ENCODE peak calls at places on chromosome 7, in seven cellular contexts. C, K, X, L, Z, U and F are unnamed samples.

GRCh38 chr7:111894518-111894917 is 311.7 kb downstream of the DOCK4 start:
- DNase-seq in X (no peak), K (no peak), Z (no peak), U (no peak), C (no peak), L (no peak), F (no peak)

GRCh38 chr7:127859330-127859729 is 171.9 kb downstream of the LRRC4 start:
- DNase-seq in L (no peak), U (no peak), Z (no peak), K (no peak), X (no peak), C (no peak), F (no peak)

GRCh38 chr7:131623154-131623553 is 66.7 kb upstream of the PODXL start:
- DNase-seq in U (no peak), C (no peak), X (peak), Z (no peak), K (no peak), L (no peak), F (no peak)

GRCh38 chr7:101723835-101724234 is 93.6 kb upstream of the CUX1 start:
- DNase-seq in U (no peak), K (no peak), L (no peak), C (no peak), Z (no peak), X (no peak), F (no peak)

GRCh38 chr7:17448479-17449423 is 150.3 kb downstream of the AHR start:
- DNase-seq in K (no peak), Z (no peak), C (no peak), X (peak), U (no peak), L (no peak), F (no peak)

GRCh38 chr7:12422449-12423320 is 19.0 kb upstream of the VWDE start:
- DNase-seq in X (peak), K (no peak), U (no peak), L (no peak), Z (peak), C (no peak), F (peak)

GRCh38 chr7:13952921-13953320 is 36.5 kb downstream of the ETV1 start:
- DNase-seq in K (no peak), Z (no peak), C (no peak), X (no peak), L (no peak), U (no peak), F (no peak)

GRCh38 chr7:29596593-29597178 is 33.1 kb downstream of the PRR15 start:
- DNase-seq in U (no peak), X (no peak), L (no peak), C (no peak), Z (no peak), K (no peak), F (peak)

GRCh38 chr7:12244129-12244528 is 33.0 kb downstream of the TMEM106B start:
- DNase-seq in X (peak), K (no peak), Z (peak), U (no peak), L (no peak), C (peak), F (peak)

GRCh38 chr7:77877800-77878199 is 79.2 kb downstream of the PHTF2 start:
- DNase-seq in K (no peak), C (no peak), X (peak), Z (no peak), L (no peak), U (no peak), F (peak)

GRCh38 chr7:51158742-51159441 is 157.7 kb downstream of the COBL start:
- DNase-seq in Z (no peak), U (no peak), X (no peak), K (no peak), L (no peak), C (no peak), F (no peak)

GRCh38 chr7:6290345-6290744 is 17.9 kb upstream of the CYTH3 start:
- DNase-seq in K (no peak), X (no peak), L (no peak), C (no peak), Z (no peak), U (no peak), F (peak)

GRCh38 chr7:48875300-48875916 is 48.9 kb upstream of the CDC14C start:
- DNase-seq in C (no peak), Z (peak), U (no peak), L (peak), X (peak), K (no peak), F (peak)

GRCh38 chr7:101882595-101883564 is 65.5 kb downstream of the CUX1 start:
- DNase-seq in X (peak), Z (peak), L (no peak), K (no peak), C (peak), U (no peak), F (peak)

GRCh38 chr7:37491919-37492694 is 43.4 kb upstream of the ELMO1 start:
- DNase-seq in K (no peak), X (no peak), Z (no peak), U (no peak), C (no peak), L (no peak), F (no peak)

GRCh38 chr7:1738956-1739355 is 68.9 kb downstream of the ELFN1 start:
- DNase-seq in X (no peak), Z (no peak), U (no peak), C (no peak), L (no peak), K (no peak), F (no peak)

GRCh38 chr7:144459635-144460034 is 56.1 kb upstream of the NOBOX start:
- DNase-seq in C (no peak), X (no peak), L (no peak), Z (no peak), U (no peak), K (no peak), F (no peak)

GRCh38 chr7:142832452-142832851 is 22.4 kb upstream of the EPHB6 start:
- DNase-seq in X (peak), Z (no peak), U (no peak), L (no peak), C (peak), K (no peak), F (peak)

GRCh38 chr7:129781128-129781855 is 169.8 kb downstream of the NRF1 start:
- DNase-seq in Z (peak), K (no peak), U (no peak), C (no peak), X (no peak), L (peak), F (no peak)